ENCODE peak calls at places on chromosome 13, in four cellular contexts. K, X, H and G are unnamed samples.

GRCh38 chr13:113744197-113745000 is 14.6 kb upstream of the TMEM255B start:
- DNase-seq in K (no peak), X (no peak), H (no peak), G (no peak)

GRCh38 chr13:99962242-99962641 is 9.3 kb downstream of the ZIC5 start:
- DNase-seq in K (no peak), X (no peak), H (no peak), G (no peak)

GRCh38 chr13:103134271-103134670 is 68.1 kb upstream of the SLC10A2 start:
- DNase-seq in K (no peak), X (no peak), H (peak; percentile 34), G (no peak)

GRCh38 chr13:46321494-46322225 is 65.4 kb downstream of the RUBCNL start:
- DNase-seq in K (peak; percentile 46), X (peak; percentile 18), H (peak; percentile 24), G (peak; percentile 55)

GRCh38 chr13:66996503-66996902 is 233.6 kb downstream of the PCDH9 start:
- DNase-seq in K (no peak), X (no peak), H (no peak), G (no peak)

GRCh38 chr13:23500858-23501257 is 67.4 kb upstream of the SACS start:
- DNase-seq in K (no peak), X (no peak), H (no peak), G (no peak)

GRCh38 chr13:94609196-94609595 is 7.5 kb downstream of the GPR180 start:
- DNase-seq in K (no peak), X (no peak), H (no peak), G (no peak)

GRCh38 chr13:74132768-74133656 is 1.2 kb downstream of the KLF12 start:
- DNase-seq in K (no peak), X (no peak), H (no peak), G (peak; percentile 38)

GRCh38 chr13:42946927-42947326 is 45.1 kb downstream of the EPSTI1 start:
- DNase-seq in K (no peak), X (no peak), H (no peak), G (no peak)

GRCh38 chr13:20102776-20103175 is 58.1 kb downstream of the GJA3 start:
- DNase-seq in K (no peak), X (no peak), H (no peak), G (no peak)

GRCh38 chr13:83877901-83878300 is 4.4 kb downstream of the SLITRK1 start:
- DNase-seq in K (no peak), X (no peak), H (no peak), G (no peak)

DNA sequence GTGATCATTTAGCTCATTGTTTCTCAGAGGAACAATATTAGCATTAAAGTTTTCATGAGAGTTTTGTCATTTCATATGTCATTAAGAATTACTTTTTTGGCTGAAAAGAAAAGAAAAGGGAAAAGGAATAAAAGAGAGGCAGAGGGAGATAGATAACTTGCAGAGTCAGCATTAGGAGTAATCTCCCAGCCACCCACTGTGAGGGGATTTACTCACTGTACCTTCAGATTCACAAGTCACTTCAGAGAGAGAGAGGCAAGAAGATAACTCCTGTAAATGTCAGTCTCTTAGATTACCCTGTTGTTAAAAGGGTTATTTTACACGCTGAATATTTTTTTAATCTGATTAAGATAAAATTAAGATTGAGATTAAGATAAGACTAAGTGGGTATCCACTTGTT is 125.2 kb downstream of the POU4F1 start:
- DNase-seq in K (no peak), X (no peak), H (no peak), G (no peak)
- TF ChIP-seq CREM in K (no peak), X (no peak), H (no peak), G (no peak)

DNA sequence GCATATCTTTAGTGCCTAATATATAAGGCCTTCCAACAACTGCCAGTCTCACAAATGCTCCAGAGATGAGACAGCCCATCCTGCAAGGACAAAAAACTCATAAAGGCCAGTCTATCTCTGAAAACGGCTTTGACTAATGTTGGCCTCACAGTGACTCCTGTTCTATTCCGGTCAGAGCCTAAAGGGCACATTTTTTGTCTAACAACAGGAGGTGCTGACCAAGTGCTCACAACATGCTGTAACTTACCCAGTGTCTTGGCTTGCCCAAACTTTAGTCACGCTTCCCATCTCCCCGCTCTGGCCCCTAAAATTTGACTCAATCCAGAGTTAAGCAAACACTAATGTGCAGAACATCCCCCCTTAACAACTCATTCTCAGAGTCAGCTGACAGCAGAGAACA is 1411.2 kb upstream of the MIR17HG start:
- DNase-seq in K (no peak), X (no peak), H (no peak), G (no peak)
- TF ChIP-seq CREM in K (no peak), X (no peak), H (no peak), G (no peak)

DNA sequence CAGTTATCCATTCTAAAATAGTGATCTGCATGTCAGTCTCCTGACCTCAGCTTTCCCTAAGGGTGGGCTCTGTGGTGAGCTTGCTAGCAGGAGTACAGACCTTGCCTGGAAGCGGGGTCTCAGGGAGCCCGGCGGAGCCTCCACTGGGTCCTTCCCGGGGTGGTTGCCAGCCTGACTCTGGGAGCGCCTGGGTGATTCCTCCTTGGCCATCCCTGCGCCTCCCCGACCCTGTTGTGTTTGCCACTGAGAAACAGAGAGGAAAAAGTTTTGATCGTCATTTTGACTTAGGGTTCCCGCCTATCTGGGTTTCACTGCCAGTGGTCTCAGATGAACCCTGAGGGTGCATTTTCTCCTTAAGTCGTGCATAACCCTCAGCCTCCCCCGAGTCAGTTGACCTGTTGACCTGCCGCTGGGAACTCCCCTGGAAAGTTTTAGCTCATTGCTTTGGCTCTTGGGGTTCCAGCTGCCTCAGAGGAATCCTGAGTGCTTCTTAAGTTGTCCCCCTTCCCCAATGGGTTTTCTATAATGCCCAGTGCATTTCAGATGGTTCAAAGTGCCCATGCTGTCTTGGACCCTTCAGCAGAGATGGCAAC is 117.8 kb downstream of the RAB20 start:
- DNase-seq in K (no peak), X (no peak), H (no peak), G (no peak)
- TF ChIP-seq CREM in K (no peak), X (no peak), H (peak; percentile 38), G (no peak)

DNA sequence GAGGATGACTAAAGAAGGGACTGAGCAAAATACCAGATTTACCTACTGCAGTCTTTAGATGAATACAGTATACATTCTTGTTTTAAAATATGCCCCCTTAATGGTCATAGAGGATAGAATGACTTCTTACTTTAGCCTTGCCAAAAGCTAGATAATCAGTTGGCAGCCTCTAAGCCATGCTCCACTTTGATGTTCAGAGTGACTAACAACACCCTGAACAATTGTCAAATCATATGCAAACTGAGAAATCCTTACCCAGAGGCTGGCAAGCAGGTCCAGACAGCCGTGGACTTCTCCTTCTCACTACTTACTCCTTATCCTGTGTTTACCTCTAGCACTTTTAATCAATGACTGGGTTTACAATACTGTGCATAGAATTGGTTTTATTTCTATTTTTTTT is 23.6 kb upstream of the PHF11 start:
- DNase-seq in K (no peak), X (no peak), H (no peak), G (no peak)
- TF ChIP-seq CREM in K (no peak), X (no peak), H (no peak), G (no peak)